ENCODE peak calls at places on chromosome 18, in five cellular contexts. Y is nephron progenitor cell, X is germinal center, W is bronchial epithelial cell, Z is iPS-NIHi11. J is an unnamed sample.

GRCh38 chr18:48730010-48730409 is 191.2 kb downstream of the CTIF start:
- DNase-seq in Y (no peak), W (no peak), X (no peak), Z (no peak), J (no peak)

GRCh38 chr18:824179-824578 is 12.1 kb upstream of the YES1 start:
- DNase-seq in W (peak), Y (no peak), X (no peak), Z (no peak), J (no peak)

GRCh38 chr18:58005885-58006523 is 38.0 kb upstream of the NEDD4L start:
- DNase-seq in X (no peak), Y (no peak), W (peak), Z (no peak), J (no peak)

GRCh38 chr18:25535495-25535894 is 183.5 kb upstream of the ZNF521 start:
- DNase-seq in X (no peak), Z (no peak), W (no peak), Y (no peak), J (no peak)

GRCh38 chr18:76452357-76452756 is 42.7 kb downstream of the ZNF516 start:
- DNase-seq in Z (no peak), W (no peak), X (no peak), Y (no peak), J (no peak)

GRCh38 chr18:49752095-49752457 is 61.3 kb downstream of the ACAA2 start:
- DNase-seq in Z (no peak), X (no peak), Y (no peak), W (no peak), J (no peak)

GRCh38 chr18:12703096-12703567 is 290 bp downstream of the PSMG2 start:
- DNase-seq in Z (no peak), Y (no peak), X (no peak), W (peak), J (no peak)

GRCh38 chr18:35736696-35737095 is 155.2 kb downstream of the GALNT1 start:
- DNase-seq in W (no peak), Y (no peak), Z (no peak), X (no peak), J (no peak)

GRCh38 chr18:21820035-21820810 is 79.6 kb downstream of the MIB1 start:
- DNase-seq in Z (peak), X (peak), Y (no peak), W (peak), J (no peak)

GRCh38 chr18:49866680-49867079 is 53.3 kb upstream of the ACAA2 start:
- DNase-seq in Y (no peak), W (peak), Z (no peak), X (no peak), J (no peak)

GRCh38 chr18:49029628-49030027 is 78.9 kb upstream of the SMAD7 start:
- DNase-seq in X (no peak), Y (no peak), W (no peak), Z (no peak), J (no peak)

GRCh38 chr18:60693426-60693825 is 320.9 kb upstream of the MC4R start:
- DNase-seq in W (peak), X (no peak), Y (no peak), Z (no peak), J (no peak)

GRCh38 chr18:24818069-24818395 is 357.6 kb downstream of the HRH4 start:
- DNase-seq in X (no peak), W (no peak), Y (no peak), Z (no peak), J (no peak)

J was measured in HAP-1.